ENCODE peak calls at places on chromosomes 6 and 20, in nine cellular contexts. P is NCI-H774; C is activated CD4-positive, CD25-positive, alpha-beta regulatory T cell; F is astrocyte of the cerebellum; I is iPS-NIHi11; L is activated CD8-positive, alpha-beta memory T cell treated with anti-CD3 and anti-CD28 coated beads for 24 hours; A is NCI-H82; Q is activated T-cell treated with anti-CD3 and anti-CD28 coated beads, Interleukin-2, amount 50 U/mL, for 48 hours; V is Right ventricle myocardium superior. H is an unnamed sample.

GRCh38 chr6:170367241-170367640 is 60.7 kb downstream of the FAM120B start:
- DNase-seq in V (no peak), Q (no peak), F (no peak), L (no peak), I (no peak), P (no peak), C (no peak), A (no peak), H (no peak)

GRCh38 chr20:54088430-54088829 is 18.0 kb upstream of the BCAS1 start:
- DNase-seq in P (no peak), I (no peak), V (no peak), Q (no peak), L (no peak), A (no peak), F (no peak), C (no peak), H (no peak)

GRCh38 chr20:23444859-23445258 is 5.4 kb downstream of the CSTL1 start:
- DNase-seq in C (no peak), P (no peak), Q (no peak), F (no peak), I (no peak), L (no peak), V (no peak), A (no peak), H (no peak)

GRCh38 chr20:43983904-43984361 is 69.3 kb downstream of the TOX2 start:
- DNase-seq in A (no peak), L (no peak), C (no peak), F (no peak), V (no peak), Q (no peak), P (no peak), I (no peak), H (no peak)

GRCh38 chr6:15929685-15930084 is 199.2 kb upstream of the MYLIP start:
- DNase-seq in Q (no peak), L (no peak), P (no peak), F (no peak), C (no peak), A (no peak), V (no peak), I (no peak), H (no peak)

GRCh38 chr6:34179106-34179720 is 33.3 kb upstream of the GRM4 start:
- DNase-seq in A (peak; percentile 22), P (no peak), Q (no peak), I (no peak), L (no peak), C (no peak), V (no peak), F (no peak), H (no peak)

GRCh38 chr20:63032861-63033634 is 26.3 kb upstream of the BHLHE23 start:
- DNase-seq in Q (no peak), F (no peak), P (no peak), A (no peak), V (peak; percentile 35), C (no peak), L (no peak), I (no peak), H (no peak)

GRCh38 chr6:34079899-34080298 is 66.0 kb downstream of the GRM4 start:
- DNase-seq in I (no peak), F (no peak), C (no peak), A (no peak), P (no peak), Q (no peak), V (no peak), L (no peak), H (no peak)

GRCh38 chr20:37651932-37652331 is 41.9 kb upstream of the CTNNBL1 start:
- DNase-seq in L (peak; percentile 61), F (no peak), A (peak; percentile 59), Q (peak; percentile 41), C (no peak), P (no peak), V (peak; percentile 60), I (peak; percentile 73), H (no peak)